ENCODE peak calls at places on chromosomes 13 and 19, in ten cellular contexts. Q, M, V, U, B, G, S, X, T and A are unnamed samples.

GRCh38 chr19:6772028-6772865 is at the start of gene VAV1:
- DNase-seq in Q (no peak), M (no peak), V (peak), U (no peak), B (no peak), G (peak), S (no peak), X (no peak), T (peak), A (no peak)

GRCh38 chr13:32136716-32137115 is 105.1 kb downstream of the FRY start:
- DNase-seq in Q (no peak), M (no peak), V (no peak), U (no peak), B (no peak), G (no peak), S (no peak), X (no peak), T (no peak), A (no peak)

GRCh38 chr13:93450226-93450625 is 223.6 kb downstream of the GPC6 start:
- DNase-seq in Q (no peak), M (no peak), V (no peak), U (no peak), B (no peak), G (no peak), S (no peak), X (no peak), T (no peak), A (no peak)

GRCh38 chr13:102915393-102915792 is 69.6 kb downstream of the ERCC5 start:
- DNase-seq in Q (no peak), M (no peak), V (no peak), U (no peak), B (no peak), G (no peak), S (no peak), X (no peak), T (no peak), A (no peak)

GRCh38 chr19:50311723-50312635 is 17.2 kb downstream of the KCNC3 start:
- DNase-seq in Q (no peak), M (no peak), V (no peak), U (no peak), B (no peak), G (no peak), S (no peak), X (peak), T (no peak), A (no peak)

GRCh38 chr13:28714651-28715050 is 4.1 kb downstream of the SLC46A3 start:
- DNase-seq in Q (no peak), M (no peak), V (no peak), U (no peak), B (no peak), G (no peak), S (no peak), X (no peak), T (no peak), A (no peak)

GRCh38 chr19:19485161-19485997 is 30.0 kb downstream of the TSSK6 start:
- DNase-seq in Q (no peak), M (no peak), V (peak), U (no peak), B (no peak), G (no peak), S (no peak), X (no peak), T (no peak), A (no peak)

GRCh38 chr19:19544257-19545127 is 6.4 kb downstream of the CILP2 start:
- DNase-seq in Q (no peak), M (no peak), V (no peak), U (no peak), B (no peak), G (no peak), S (no peak), X (no peak), T (no peak), A (no peak)

GRCh38 chr13:40344270-40345148 is 321.9 kb downstream of the FOXO1 start:
- DNase-seq in Q (no peak), M (no peak), V (no peak), U (no peak), B (no peak), G (no peak), S (no peak), X (peak), T (no peak), A (no peak)

GRCh38 chr13:53012707-53013106 is 15.9 kb upstream of the OLFM4 start:
- DNase-seq in Q (no peak), M (no peak), V (no peak), U (no peak), B (no peak), G (no peak), S (no peak), X (no peak), T (no peak), A (no peak)

GRCh38 chr19:6564393-6564792 is 26.6 kb downstream of the CD70 start:
- DNase-seq in Q (no peak), M (no peak), V (no peak), U (no peak), B (no peak), G (no peak), S (no peak), X (peak), T (no peak), A (no peak)

GRCh38 chr19:44111910-44112463 is 1.2 kb upstream of the ZNF225 start:
- DNase-seq in Q (no peak), M (no peak), V (no peak), U (peak), B (no peak), G (no peak), S (no peak), X (no peak), T (no peak), A (peak)

GRCh38 chr19:19146000-19146608 is 7.8 kb upstream of the TMEM161A start:
- DNase-seq in Q (peak), M (peak), V (peak), U (peak), B (no peak), G (peak), S (peak), X (peak), T (peak), A (peak)

GRCh38 chr13:87087741-87088140 is 583.4 kb upstream of the SLITRK5 start:
- DNase-seq in Q (no peak), M (no peak), V (no peak), U (no peak), B (no peak), G (no peak), S (no peak), X (no peak), T (no peak), A (no peak)

GRCh38 chr13:48318714-48319457 is 15.3 kb downstream of the RB1 start:
- DNase-seq in Q (peak), M (no peak), V (peak), U (no peak), B (no peak), G (no peak), S (no peak), X (no peak), T (no peak), A (peak)

GRCh38 chr13:41547253-41548000 is 90.1 kb downstream of the RGCC start:
- DNase-seq in Q (peak), M (peak), V (peak), U (no peak), B (no peak), G (no peak), S (peak), X (no peak), T (peak), A (no peak)

GRCh38 chr13:111917901-111918300 is 149.0 kb upstream of the SOX1 start:
- DNase-seq in Q (no peak), M (no peak), V (no peak), U (no peak), B (no peak), G (no peak), S (no peak), X (no peak), T (peak), A (no peak)

GRCh38 chr13:27403252-27403678 is 21.2 kb upstream of the GTF3A start:
- DNase-seq in Q (no peak), M (no peak), V (no peak), U (peak), B (no peak), G (no peak), S (no peak), X (no peak), T (no peak), A (no peak)

GRCh38 chr13:102856603-102857002 is 10.8 kb downstream of the ERCC5 start:
- DNase-seq in Q (no peak), M (no peak), V (peak), U (no peak), B (no peak), G (peak), S (no peak), X (no peak), T (no peak), A (no peak)

GRCh38 chr19:50601407-50602088 is 33.3 kb upstream of the LRRC4B start:
- DNase-seq in Q (no peak), M (no peak), V (no peak), U (no peak), B (no peak), G (no peak), S (no peak), X (no peak), T (peak), A (peak)

GRCh38 chr19:5154129-5154798 is 185.4 kb downstream of the KDM4B start:
- DNase-seq in Q (peak), M (no peak), V (peak), U (no peak), B (no peak), G (peak), S (peak), X (peak), T (peak), A (peak)

GRCh38 chr13:72125561-72125960 is 258.6 kb upstream of the DACH1 start:
- DNase-seq in Q (no peak), M (no peak), V (no peak), U (no peak), B (no peak), G (no peak), S (no peak), X (no peak), T (no peak), A (no peak)

GRCh38 chr13:111437417-111437816 is 117.0 kb downstream of the TEX29 start:
- DNase-seq in Q (no peak), M (no peak), V (no peak), U (no peak), B (no peak), G (no peak), S (no peak), X (no peak), T (no peak), A (no peak)

GRCh38 chr19:38693380-38694223 is 46.2 kb downstream of the ACTN4 start:
- DNase-seq in Q (no peak), M (no peak), V (no peak), U (peak), B (peak), G (no peak), S (no peak), X (peak), T (no peak), A (no peak)

GRCh38 chr13:40031031-40031430 is 375.6 kb downstream of the COG6 start:
- DNase-seq in Q (no peak), M (no peak), V (no peak), U (no peak), B (no peak), G (no peak), S (no peak), X (no peak), T (no peak), A (no peak)

GRCh38 chr13:84821261-84821660 is 939.0 kb upstream of the SLITRK1 start:
- DNase-seq in Q (no peak), M (no peak), V (no peak), U (no peak), B (no peak), G (no peak), S (no peak), X (no peak), T (no peak), A (no peak)

GRCh38 chr13:112532837-112533745 is 54.9 kb downstream of the TUBGCP3 start:
- DNase-seq in Q (no peak), M (no peak), V (no peak), U (no peak), B (no peak), G (no peak), S (no peak), X (no peak), T (no peak), A (no peak)

GRCh38 chr19:2887391-2887914 is 13.3 kb upstream of the ZNF57 start:
- DNase-seq in Q (no peak), M (peak), V (no peak), U (peak), B (peak), G (no peak), S (no peak), X (peak), T (no peak), A (peak)

GRCh38 chr13:33940898-33941297 is 122.9 kb downstream of the RFC3 start:
- DNase-seq in Q (no peak), M (no peak), V (no peak), U (no peak), B (no peak), G (no peak), S (no peak), X (peak), T (no peak), A (no peak)

GRCh38 chr13:95553614-95554385 is 1.3 kb downstream of the CLDN10 start:
- DNase-seq in Q (no peak), M (no peak), V (no peak), U (no peak), B (no peak), G (no peak), S (no peak), X (no peak), T (no peak), A (no peak)

GRCh38 chr19:584240-585001 is 5.3 kb upstream of the HCN2 start:
- DNase-seq in Q (no peak), M (no peak), V (peak), U (no peak), B (no peak), G (peak), S (no peak), X (no peak), T (no peak), A (peak)

GRCh38 chr19:41221514-41222205 is 2.6 kb downstream of the AXL start:
- DNase-seq in Q (no peak), M (no peak), V (peak), U (no peak), B (no peak), G (no peak), S (no peak), X (no peak), T (no peak), A (no peak)

GRCh38 chr19:41218249-41218614 is 791 bp upstream of the AXL start:
- DNase-seq in Q (no peak), M (no peak), V (no peak), U (no peak), B (no peak), G (no peak), S (no peak), X (no peak), T (no peak), A (no peak)

GRCh38 chr19:41222240-41222639 is 3.2 kb downstream of the AXL start:
- DNase-seq in Q (no peak), M (no peak), V (peak), U (no peak), B (no peak), G (no peak), S (no peak), X (no peak), T (no peak), A (no peak)

GRCh38 chr19:41218615-41219507 is at the start of gene AXL:
- DNase-seq in Q (peak), M (peak), V (peak), U (peak), B (peak), G (peak), S (peak), X (peak), T (peak), A (no peak)

GRCh38 chr19:41219924-41220567 is 1.0 kb downstream of the AXL start:
- DNase-seq in Q (peak), M (no peak), V (peak), U (no peak), B (no peak), G (no peak), S (peak), X (peak), T (peak), A (no peak)
- TF ChIP-seq POLR2A in Q (no peak), M (no peak), V (no peak), U (peak), B (no peak), G (no peak), S (no peak), X (no peak), T (no peak), A (no peak)

GRCh38 chr13:21000647-21001046 is 60.7 kb downstream of the LATS2 start:
- DNase-seq in Q (no peak), M (no peak), V (no peak), U (no peak), B (no peak), G (no peak), S (no peak), X (no peak), T (no peak), A (no peak)
- TF ChIP-seq POLR2A in Q (no peak), M (no peak), V (no peak), U (no peak), B (no peak), G (no peak), S (no peak), X (no peak), T (no peak), A (no peak)

DNA sequence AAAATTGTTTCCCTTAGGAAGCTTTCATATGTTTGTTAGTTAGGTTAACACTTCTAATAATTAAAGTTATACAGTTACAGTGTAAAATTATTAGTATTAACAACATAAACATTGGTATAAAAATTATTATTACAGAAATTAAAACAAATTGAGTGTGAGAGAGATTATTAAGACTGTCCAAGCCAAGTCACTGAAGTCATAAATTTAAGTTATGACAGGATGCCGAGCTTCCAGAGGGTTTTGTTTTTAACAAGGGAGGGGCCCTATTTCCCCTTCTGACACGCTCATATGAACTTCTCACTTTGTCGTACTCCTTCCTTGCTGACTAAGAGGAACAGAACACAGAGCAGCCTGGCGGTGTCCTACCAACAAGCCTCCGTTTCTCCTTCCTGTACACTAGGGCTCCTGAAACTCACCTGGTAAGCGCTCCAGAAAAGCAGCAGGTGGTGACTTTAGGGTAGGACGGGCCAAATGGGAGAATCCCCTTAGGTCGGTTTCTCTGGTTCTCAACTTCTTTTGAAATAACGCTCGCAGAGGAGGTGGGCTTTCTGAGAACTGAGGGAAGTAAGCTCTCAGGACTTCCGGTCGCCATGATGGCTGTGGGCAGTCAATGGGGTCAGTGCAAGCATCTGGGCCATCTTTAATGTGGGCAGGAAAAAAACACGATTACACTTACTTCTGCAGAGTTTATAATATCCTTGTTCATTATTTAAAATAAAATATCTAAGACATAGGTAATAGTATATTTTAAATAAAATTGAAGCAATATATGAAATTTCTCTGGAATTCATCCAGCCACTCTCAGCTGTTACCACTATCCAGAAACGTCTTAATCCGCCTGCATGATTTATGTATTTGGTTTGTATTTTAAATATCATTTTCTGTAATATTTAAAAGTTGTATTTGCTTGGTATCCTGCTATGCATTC is at the start of gene CARD8:
- DNase-seq in Q (peak), M (peak), V (peak), U (peak), B (peak), G (peak), S (peak), X (peak), T (peak), A (peak)
- TF ChIP-seq POLR2A in Q (peak), M (peak), V (peak), U (no peak), B (no peak), G (no peak), S (no peak), X (peak), T (no peak), A (peak)

GRCh38 chr19:14419038-14419813 is at the start of gene DDX39A:
- DNase-seq in Q (peak), M (peak), V (peak), U (peak), B (peak), G (peak), S (peak), X (peak), T (peak), A (peak)
- TF ChIP-seq POLR2A in Q (peak), M (peak), V (peak), U (peak), B (no peak), G (no peak), S (peak), X (no peak), T (peak), A (peak)

GRCh38 chr19:45406165-45406956 is at the start of gene POLR1G:
- DNase-seq in Q (peak), M (peak), V (peak), U (peak), B (peak), G (peak), S (peak), X (peak), T (peak), A (peak)

GRCh38 chr19:45404557-45405434 is at the start of gene PPP1R13L:
- DNase-seq in Q (peak), M (no peak), V (peak), U (peak), B (peak), G (peak), S (peak), X (peak), T (peak), A (no peak)

GRCh38 chr19:45406957-45407375 is 522 bp downstream of the POLR1G start:
- DNase-seq in Q (no peak), M (no peak), V (peak), U (no peak), B (no peak), G (no peak), S (no peak), X (no peak), T (no peak), A (peak)

GRCh38 chr19:45403781-45404556 is 900 bp downstream of the PPP1R13L start:
- DNase-seq in Q (peak), M (no peak), V (peak), U (peak), B (no peak), G (peak), S (no peak), X (peak), T (no peak), A (peak)

GRCh38 chr19:45405435-45406164 is 731 bp upstream of the PPP1R13L start:
- DNase-seq in Q (peak), M (peak), V (peak), U (peak), B (peak), G (peak), S (peak), X (peak), T (peak), A (peak)
- TF ChIP-seq POLR2A in Q (no peak), M (no peak), V (peak), U (no peak), B (peak), G (no peak), S (peak), X (peak), T (no peak), A (peak)

GRCh38 chr13:99040536-99041141 is 62.8 kb upstream of the DOCK9 start:
- DNase-seq in Q (no peak), M (no peak), V (no peak), U (no peak), B (no peak), G (no peak), S (no peak), X (no peak), T (no peak), A (no peak)

GRCh38 chr13:99042851-99043250 is 65.0 kb upstream of the DOCK9 start:
- DNase-seq in Q (no peak), M (no peak), V (no peak), U (no peak), B (no peak), G (no peak), S (no peak), X (no peak), T (no peak), A (peak)

GRCh38 chr13:99039718-99040280 is 61.9 kb upstream of the DOCK9 start:
- DNase-seq in Q (no peak), M (no peak), V (no peak), U (no peak), B (no peak), G (no peak), S (no peak), X (no peak), T (no peak), A (no peak)

GRCh38 chr13:99041337-99041736 is 63.5 kb upstream of the DOCK9 start:
- DNase-seq in Q (no peak), M (no peak), V (no peak), U (no peak), B (no peak), G (no peak), S (no peak), X (no peak), T (no peak), A (no peak)

GRCh38 chr13:99041788-99042187 is 63.9 kb upstream of the DOCK9 start:
- DNase-seq in Q (no peak), M (no peak), V (no peak), U (no peak), B (no peak), G (no peak), S (no peak), X (no peak), T (peak), A (no peak)
- TF ChIP-seq POLR2A in Q (no peak), M (no peak), V (no peak), U (no peak), B (no peak), G (no peak), S (no peak), X (no peak), T (no peak), A (no peak)